ENCODE peak calls at places on chromosomes 4 and X, in four cellular contexts. One of them, this sample, is unnamed.

GRCh38 chrX:39063037-39063436 is 261.8 kb downstream of the MID1IP1 start:
- DNase-seq in astrocyte: no peak
- DNase-seq in activated T-cell treated with anti-CD3 and anti-CD28 coated beads, Interleukin-2, amount 50 U/mL, for 72 hours: no peak
- DNase-seq in germinal center: no peak
- DNase-seq in this sample: no peak

GRCh38 chrX:119015407-119016242 is 41.2 kb downstream of the LONRF3 start:
- DNase-seq in germinal center: peak
- DNase-seq in activated T-cell treated with anti-CD3 and anti-CD28 coated beads, Interleukin-2, amount 50 U/mL, for 72 hours: peak
- DNase-seq in astrocyte: peak
- DNase-seq in this sample: no peak

GRCh38 chr4:87382931-87383330 is 8.1 kb downstream of the HSD17B11 start:
- DNase-seq in astrocyte: no peak
- DNase-seq in activated T-cell treated with anti-CD3 and anti-CD28 coated beads, Interleukin-2, amount 50 U/mL, for 72 hours: no peak
- DNase-seq in germinal center: no peak
- DNase-seq in this sample: no peak

GRCh38 chr4:1523907-1524636 is 117.8 kb upstream of the NKX1-1 start:
- DNase-seq in germinal center: no peak
- DNase-seq in astrocyte: no peak
- DNase-seq in activated T-cell treated with anti-CD3 and anti-CD28 coated beads, Interleukin-2, amount 50 U/mL, for 72 hours: no peak
- DNase-seq in this sample: no peak

GRCh38 chr4:83285022-83285387 is 407 bp upstream of the COQ2 start:
- DNase-seq in activated T-cell treated with anti-CD3 and anti-CD28 coated beads, Interleukin-2, amount 50 U/mL, for 72 hours: peak
- DNase-seq in germinal center: peak
- DNase-seq in astrocyte: peak
- DNase-seq in this sample: no peak

GRCh38 chrX:46588263-46588662 is 14.7 kb downstream of the CHST7 start:
- DNase-seq in astrocyte: peak
- DNase-seq in activated T-cell treated with anti-CD3 and anti-CD28 coated beads, Interleukin-2, amount 50 U/mL, for 72 hours: peak
- DNase-seq in germinal center: no peak
- DNase-seq in this sample: no peak

GRCh38 chr4:176099314-176099713 is 33.7 kb downstream of the WDR17 start:
- DNase-seq in astrocyte: no peak
- DNase-seq in activated T-cell treated with anti-CD3 and anti-CD28 coated beads, Interleukin-2, amount 50 U/mL, for 72 hours: no peak
- DNase-seq in germinal center: no peak
- DNase-seq in this sample: no peak

GRCh38 chr4:36325499-36325898 is 44.1 kb downstream of the DTHD1 start:
- DNase-seq in astrocyte: no peak
- DNase-seq in germinal center: peak
- DNase-seq in activated T-cell treated with anti-CD3 and anti-CD28 coated beads, Interleukin-2, amount 50 U/mL, for 72 hours: no peak
- DNase-seq in this sample: no peak

GRCh38 chr4:48979897-48980579 is 6.0 kb upstream of the CWH43 start:
- DNase-seq in astrocyte: no peak
- DNase-seq in activated T-cell treated with anti-CD3 and anti-CD28 coated beads, Interleukin-2, amount 50 U/mL, for 72 hours: no peak
- DNase-seq in germinal center: no peak
- DNase-seq in this sample: no peak

GRCh38 chr4:56320293-56320692 is 67.0 kb downstream of the AASDH start:
- DNase-seq in germinal center: no peak
- DNase-seq in astrocyte: peak
- DNase-seq in activated T-cell treated with anti-CD3 and anti-CD28 coated beads, Interleukin-2, amount 50 U/mL, for 72 hours: no peak
- DNase-seq in this sample: no peak

GRCh38 chrX:83588409-83588808 is 80.3 kb downstream of the POU3F4 start:
- DNase-seq in astrocyte: no peak
- DNase-seq in activated T-cell treated with anti-CD3 and anti-CD28 coated beads, Interleukin-2, amount 50 U/mL, for 72 hours: no peak
- DNase-seq in germinal center: no peak
- DNase-seq in this sample: no peak

GRCh38 chr4:168587326-168588125 is 90.7 kb downstream of the PALLD start:
- DNase-seq in germinal center: no peak
- DNase-seq in astrocyte: peak
- DNase-seq in activated T-cell treated with anti-CD3 and anti-CD28 coated beads, Interleukin-2, amount 50 U/mL, for 72 hours: no peak
- DNase-seq in this sample: no peak

GRCh38 chr4:26406346-26406975 is 83.8 kb downstream of the CCKAR start:
- DNase-seq in germinal center: no peak
- DNase-seq in astrocyte: no peak
- DNase-seq in activated T-cell treated with anti-CD3 and anti-CD28 coated beads, Interleukin-2, amount 50 U/mL, for 72 hours: peak
- DNase-seq in this sample: no peak

GRCh38 chr4:155060873-155061272 is 147.6 kb upstream of the NPY2R start:
- DNase-seq in germinal center: no peak
- DNase-seq in astrocyte: no peak
- DNase-seq in activated T-cell treated with anti-CD3 and anti-CD28 coated beads, Interleukin-2, amount 50 U/mL, for 72 hours: no peak
- DNase-seq in this sample: no peak

GRCh38 chr4:141002323-141002805 is 130.9 kb downstream of the RNF150 start:
- DNase-seq in astrocyte: peak
- DNase-seq in germinal center: no peak
- DNase-seq in activated T-cell treated with anti-CD3 and anti-CD28 coated beads, Interleukin-2, amount 50 U/mL, for 72 hours: no peak
- DNase-seq in this sample: no peak

GRCh38 chrX:107773906-107774435 is 1.6 kb downstream of the TSC22D3 start:
- DNase-seq in astrocyte: no peak
- DNase-seq in activated T-cell treated with anti-CD3 and anti-CD28 coated beads, Interleukin-2, amount 50 U/mL, for 72 hours: no peak
- DNase-seq in germinal center: no peak
- DNase-seq in this sample: no peak

GRCh38 chr4:44279469-44279868 is 169.1 kb downstream of the KCTD8 start:
- DNase-seq in activated T-cell treated with anti-CD3 and anti-CD28 coated beads, Interleukin-2, amount 50 U/mL, for 72 hours: no peak
- DNase-seq in astrocyte: no peak
- DNase-seq in germinal center: no peak
- DNase-seq in this sample: no peak

GRCh38 chr4:76198411-76199237 is 15.0 kb downstream of the SCARB2 start:
- DNase-seq in astrocyte: peak
- DNase-seq in germinal center: no peak
- DNase-seq in activated T-cell treated with anti-CD3 and anti-CD28 coated beads, Interleukin-2, amount 50 U/mL, for 72 hours: peak
- DNase-seq in this sample: peak

GRCh38 chr4:158313566-158313965 is 103.3 kb downstream of the TMEM144 start:
- DNase-seq in astrocyte: peak
- DNase-seq in activated T-cell treated with anti-CD3 and anti-CD28 coated beads, Interleukin-2, amount 50 U/mL, for 72 hours: no peak
- DNase-seq in germinal center: no peak
- DNase-seq in this sample: no peak

GRCh38 chr4:145795535-145795934 is 115.6 kb downstream of the C4orf51 start:
- DNase-seq in germinal center: no peak
- DNase-seq in activated T-cell treated with anti-CD3 and anti-CD28 coated beads, Interleukin-2, amount 50 U/mL, for 72 hours: no peak
- DNase-seq in astrocyte: no peak
- DNase-seq in this sample: no peak

GRCh38 chrX:13699183-13699826 is 10.4 kb downstream of the RAB9A start:
- DNase-seq in activated T-cell treated with anti-CD3 and anti-CD28 coated beads, Interleukin-2, amount 50 U/mL, for 72 hours: no peak
- DNase-seq in germinal center: no peak
- DNase-seq in astrocyte: peak
- DNase-seq in this sample: no peak

GRCh38 chrX:70466968-70467367 is 22.3 kb downstream of the DLG3 start:
- DNase-seq in astrocyte: no peak
- DNase-seq in activated T-cell treated with anti-CD3 and anti-CD28 coated beads, Interleukin-2, amount 50 U/mL, for 72 hours: no peak
- DNase-seq in germinal center: no peak
- DNase-seq in this sample: no peak

GRCh38 chr4:78644744-78645330 is 93.3 kb downstream of the ANXA3 start:
- DNase-seq in astrocyte: peak
- DNase-seq in germinal center: peak
- DNase-seq in activated T-cell treated with anti-CD3 and anti-CD28 coated beads, Interleukin-2, amount 50 U/mL, for 72 hours: peak
- DNase-seq in this sample: peak

GRCh38 chrX:151899622-151900021 is 13.1 kb upstream of the MAGEA4 start:
- DNase-seq in activated T-cell treated with anti-CD3 and anti-CD28 coated beads, Interleukin-2, amount 50 U/mL, for 72 hours: no peak
- DNase-seq in germinal center: no peak
- DNase-seq in astrocyte: peak
- DNase-seq in this sample: no peak

GRCh38 chrX:115054876-115055275 is 37.5 kb upstream of the IL13RA2 start:
- DNase-seq in germinal center: no peak
- DNase-seq in astrocyte: no peak
- DNase-seq in activated T-cell treated with anti-CD3 and anti-CD28 coated beads, Interleukin-2, amount 50 U/mL, for 72 hours: no peak
- DNase-seq in this sample: no peak

GRCh38 chr4:188275686-188276085 is 136.4 kb downstream of the TRIML1 start:
- DNase-seq in astrocyte: no peak
- DNase-seq in activated T-cell treated with anti-CD3 and anti-CD28 coated beads, Interleukin-2, amount 50 U/mL, for 72 hours: no peak
- DNase-seq in germinal center: no peak
- DNase-seq in this sample: no peak

GRCh38 chr4:95129708-95130343 is 372.1 kb downstream of the BMPR1B start:
- DNase-seq in germinal center: no peak
- DNase-seq in astrocyte: peak
- DNase-seq in activated T-cell treated with anti-CD3 and anti-CD28 coated beads, Interleukin-2, amount 50 U/mL, for 72 hours: no peak
- DNase-seq in this sample: no peak

This sample was measured in coronary artery.